ENCODE peak calls at places on chromosomes 1 and 21, in ten cellular contexts. M is PC-3; P is IMR-90; X is naive thymus-derived CD4-positive, alpha-beta T cell; H is fibroblast of lung; C is tibial nerve; A is stomach; T is upper lobe of right lung; B is body of pancreas; Y is CD8-positive, alpha-beta T cell. F is an unnamed sample. For H3K36me3, the result is how much of the 10 kb centered on the place peaks cover.

GRCh38 chr1:45721207-45721606 is 29.2 kb downstream of the IPP start:
- DNase-seq in H (peak), Y (no peak), T (no peak), C (no peak), X (no peak), P (peak), M (no peak), B (no peak), A (no peak), F (no peak)

GRCh38 chr1:97640677-97641076 is 280.2 kb downstream of the DPYD start:
- DNase-seq in X (no peak), M (peak), H (no peak), T (no peak), C (no peak), P (peak), B (no peak), A (no peak), Y (no peak), F (no peak)

GRCh38 chr1:91924146-91924545 is 25.1 kb upstream of the BRDT start:
- DNase-seq in C (no peak), A (no peak), T (no peak), X (no peak), M (peak), Y (no peak), H (peak), B (no peak), P (peak), F (no peak)

GRCh38 chr1:245585252-245585959 is 430.6 kb downstream of the KIF26B start:
- DNase-seq in P (peak), X (no peak), C (no peak), A (no peak), M (peak), H (peak), Y (no peak), B (no peak), T (no peak), F (no peak)

GRCh38 chr1:217332426-217333065 is 298.3 kb downstream of the GPATCH2 start:
- DNase-seq in X (no peak), C (no peak), P (no peak), B (peak), H (peak), Y (no peak), M (peak), A (peak), T (no peak), F (no peak)

GRCh38 chr1:96845464-96845863 is 123.9 kb downstream of the PTBP2 start:
- DNase-seq in B (peak), T (no peak), Y (peak), X (no peak), C (no peak), H (no peak), M (peak), A (peak), P (no peak), F (no peak)

GRCh38 chr1:232968965-232969364 is 18.6 kb downstream of the NTPCR start:
- DNase-seq in H (peak), B (no peak), C (no peak), P (peak), T (no peak), M (no peak), A (peak), Y (no peak), X (no peak), F (no peak)

GRCh38 chr1:173052681-173053196 is 2.0 kb upstream of the TNFSF18 start:
- DNase-seq in Y (no peak), P (no peak), A (no peak), C (no peak), B (peak), T (no peak), H (peak), X (no peak), M (peak), F (no peak)

GRCh38 chr1:21532992-21533534 is 23.8 kb downstream of the ALPL start:
- DNase-seq in Y (no peak), A (no peak), X (no peak), H (no peak), M (no peak), C (no peak), B (no peak), P (no peak), T (no peak), F (no peak)

GRCh38 chr1:229229137-229229720 is 41.7 kb upstream of the RAB4A start:
- DNase-seq in Y (no peak), T (no peak), C (no peak), M (peak), H (peak), X (no peak), A (no peak), B (peak), P (no peak), F (no peak)

GRCh38 chr1:219189021-219189824 is 15.5 kb downstream of the LYPLAL1 start:
- DNase-seq in B (no peak), T (no peak), C (no peak), X (no peak), H (peak), A (no peak), Y (no peak), M (peak), P (peak), F (no peak)

GRCh38 chr1:168004531-168004930 is 67.7 kb upstream of the MPC2 start:
- DNase-seq in M (no peak), Y (no peak), A (no peak), C (no peak), T (no peak), X (no peak), H (no peak), P (no peak), B (no peak), F (no peak)

GRCh38 chr1:214282696-214283225 is 1.8 kb downstream of the SMYD2 start:
- DNase-seq in H (no peak), M (no peak), A (no peak), T (no peak), C (no peak), P (no peak), X (no peak), Y (no peak), B (no peak), F (no peak)

GRCh38 chr1:234724517-234725176 is 114.7 kb upstream of the IRF2BP2 start:
- DNase-seq in T (peak), X (no peak), M (no peak), H (no peak), C (peak), P (no peak), A (peak), Y (peak), B (peak), F (no peak)

GRCh38 chr1:67795179-67795916 is 37.9 kb downstream of the GNG12 start:
- DNase-seq in T (no peak), Y (no peak), B (no peak), M (peak), X (no peak), C (no peak), P (no peak), H (no peak), A (no peak), F (no peak)

GRCh38 chr1:68116643-68117235 is 66.3 kb upstream of the DIRAS3 start:
- DNase-seq in A (peak), C (no peak), B (peak), M (peak), Y (peak), X (peak), T (no peak), P (peak), H (peak), F (no peak)

GRCh38 chr1:76998582-76999189 is 131.4 kb downstream of the ST6GALNAC5 start:
- DNase-seq in X (no peak), M (peak), A (no peak), P (peak), B (no peak), H (peak), Y (no peak), T (no peak), C (no peak), F (no peak)

GRCh38 chr21:22352088-22352487 is 1353.9 kb downstream of the NCAM2 start:
- DNase-seq in P (no peak), B (no peak), M (no peak), A (no peak), X (no peak), Y (no peak), H (no peak), C (no peak), T (no peak), F (no peak)

GRCh38 chr1:205244383-205244782 is 16.6 kb downstream of the TMCC2 start:
- DNase-seq in H (no peak), T (peak), C (no peak), A (no peak), B (no peak), P (no peak), Y (no peak), X (no peak), M (no peak), F (no peak)

GRCh38 chr1:232970508-232970907 is 20.1 kb downstream of the NTPCR start:
- DNase-seq in Y (no peak), P (no peak), A (no peak), M (no peak), H (no peak), T (no peak), B (no peak), X (no peak), C (no peak), F (no peak)

GRCh38 chr1:39540504-39541031 is 36.0 kb downstream of the PABPC4 start:
- DNase-seq in T (peak), C (peak), H (peak), M (no peak), B (no peak), X (no peak), Y (no peak), A (peak), P (peak), F (no peak)

GRCh38 chr1:205346956-205347574 is 9.7 kb downstream of the KLHDC8A start:
- DNase-seq in X (no peak), T (no peak), C (no peak), H (peak), P (no peak), B (no peak), Y (no peak), A (no peak), M (peak), F (no peak)

GRCh38 chr1:42844592-42845140 is 1.7 kb upstream of the ZNF691 start:
- DNase-seq in C (no peak), T (no peak), Y (no peak), B (no peak), A (no peak), P (peak), H (peak), M (no peak), X (no peak), F (no peak)

GRCh38 chr1:43858324-43858723 is 75.3 kb upstream of the ARTN start:
- DNase-seq in A (peak), H (peak), B (no peak), P (peak), M (peak), X (no peak), Y (no peak), C (peak), T (peak), F (no peak)

GRCh38 chr1:168698453-168698852 is 30.6 kb downstream of the DPT start:
- DNase-seq in B (no peak), X (no peak), H (no peak), C (no peak), A (no peak), P (no peak), M (no peak), Y (no peak), T (no peak), F (no peak)

GRCh38 chr1:41419584-41420295 is 58.5 kb downstream of the FOXO6 start:
- DNase-seq in P (no peak), Y (no peak), H (no peak), A (no peak), M (no peak), T (no peak), C (no peak), X (no peak), B (no peak), F (no peak)

GRCh38 chr1:39524591-39525365 is 33.3 kb downstream of the BMP8A start:
- DNase-seq in B (no peak), H (no peak), X (no peak), P (no peak), Y (no peak), T (no peak), A (no peak), M (no peak), C (no peak), F (no peak)

GRCh38 chr1:99546432-99547416 is 99.2 kb upstream of the PALMD start:
- DNase-seq in T (no peak), B (no peak), Y (no peak), X (no peak), P (peak), M (no peak), C (no peak), H (peak), A (no peak), F (no peak)

GRCh38 chr1:3746389-3746783 is 5.9 kb upstream of the CCDC27 start:
- DNase-seq in A (no peak), P (no peak), M (peak), H (peak), X (no peak), B (no peak), Y (no peak), T (no peak), C (no peak), F (peak)

GRCh38 chr1:220409751-220410370 is 118.1 kb upstream of the MARK1 start:
- DNase-seq in T (no peak), H (no peak), A (no peak), C (no peak), X (no peak), Y (no peak), B (no peak), P (no peak), M (no peak), F (no peak)

GRCh38 chr1:1137256-1138045 is 21.6 kb upstream of the C1orf159 start:
- DNase-seq in Y (peak), H (no peak), A (peak), X (peak), T (no peak), P (no peak), B (no peak), C (no peak), M (no peak), F (peak)

GRCh38 chr21:31203371-31204054 is 140.5 kb downstream of the TIAM1 start:
- DNase-seq in P (peak), H (peak), T (no peak), X (no peak), B (no peak), C (no peak), Y (no peak), A (no peak), M (peak), F (no peak)

GRCh38 chr1:163250382-163250974 is 47.8 kb upstream of the RGS5 start:
- DNase-seq in X (no peak), T (no peak), P (no peak), M (peak), H (no peak), Y (no peak), B (no peak), A (no peak), C (no peak), F (no peak)
- H3K27ac ChIP-seq in X (no peak), T (no peak), P (no peak), M (peak), H (no peak), Y (no peak), B (no peak), A (no peak), C (no peak), F (no peak)

GRCh38 chr1:200027264-200027823 is at the start of gene NR5A2:
- DNase-seq in P (no peak), M (no peak), A (no peak), B (no peak), X (no peak), C (no peak), H (no peak), T (no peak), Y (no peak), F (no peak)
- H3K4me3 ChIP-seq in P (no peak), M (peak), A (no peak), B (peak), X (no peak), C (no peak), H (no peak), T (peak), Y (no peak), F (no peak)

GRCh38 chr1:156167536-156167935 is 14.2 kb downstream of the SEMA4A start:
- DNase-seq in C (no peak), Y (no peak), B (no peak), A (no peak), M (no peak), T (no peak), X (no peak), H (peak), P (no peak), F (no peak)
- H3K36me3 ChIP-seq in C (under half), Y (under half), B (under half), A (under half), M (under half), T (under half), X (under half), H (under half), P (under half), F (under half)

DNA sequence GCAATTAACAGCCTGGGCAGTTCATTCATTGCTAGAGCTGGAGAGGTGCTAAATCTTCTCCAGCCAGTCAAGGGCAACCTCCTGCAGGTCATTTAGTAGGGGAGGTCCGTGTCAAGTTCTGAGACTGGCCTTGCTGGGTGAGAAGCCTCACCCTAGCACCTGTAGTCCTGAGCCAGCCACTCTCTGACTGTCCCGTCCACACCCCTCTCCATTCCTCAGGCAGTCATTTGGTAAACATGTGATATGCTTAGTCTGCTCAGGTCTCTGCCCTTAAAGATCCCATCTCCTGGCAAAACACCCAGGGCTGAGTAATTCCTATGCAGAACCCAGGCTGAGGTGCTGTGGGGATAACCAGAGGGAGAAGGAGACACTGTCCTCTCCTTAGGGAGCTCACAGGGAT is 13.7 kb upstream of the IGFN1 start:
- DNase-seq in Y (no peak), H (peak), M (peak), X (no peak), T (peak), P (peak), A (peak), B (no peak), C (no peak), F (no peak)
- H3K27ac ChIP-seq in Y (no peak), H (no peak), M (no peak), X (no peak), T (no peak), P (no peak), A (no peak), B (no peak), C (no peak), F (no peak)

DNA sequence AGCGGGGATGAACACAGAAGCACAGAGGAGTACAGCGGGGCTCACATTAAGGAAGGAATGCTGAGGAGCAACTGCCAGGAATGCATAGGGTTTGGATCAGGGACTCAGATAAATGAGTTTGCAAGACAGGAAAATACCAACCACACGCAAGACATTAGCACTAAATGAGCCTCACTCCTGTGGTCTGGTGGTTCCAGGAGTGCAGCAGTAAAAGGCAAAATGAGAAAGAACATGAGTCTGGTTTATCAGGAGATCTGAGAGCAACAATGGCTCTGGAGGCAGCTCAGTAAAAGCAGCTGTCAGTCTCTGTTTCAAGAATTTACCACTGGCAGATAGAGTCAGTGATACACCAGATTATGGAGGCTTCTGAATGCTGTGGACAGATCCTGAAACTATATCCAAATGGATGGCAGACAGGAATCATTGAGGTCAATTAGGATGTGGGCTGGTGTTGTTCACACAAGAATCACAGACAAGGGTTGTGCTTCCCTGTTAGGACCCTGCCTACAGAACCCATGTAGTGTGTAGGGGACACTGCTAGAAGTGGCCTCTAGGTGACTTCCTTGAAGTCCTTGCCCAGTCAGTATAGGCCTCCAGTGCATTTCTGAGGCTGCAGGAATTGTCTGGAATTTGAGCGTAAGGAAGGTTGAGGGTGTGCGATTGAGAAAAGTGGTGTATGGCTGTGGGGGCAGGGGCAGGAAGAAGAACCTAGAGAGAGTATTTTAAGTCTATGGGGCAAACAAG is 50.3 kb downstream of the CASQ2 start:
- DNase-seq in Y (no peak), M (no peak), B (no peak), X (no peak), C (no peak), H (peak), P (no peak), T (no peak), A (no peak), F (no peak)
- H3K4me3 ChIP-seq in Y (no peak), M (no peak), B (no peak), X (no peak), C (no peak), H (no peak), P (no peak), T (no peak), A (no peak), F (no peak)

DNA sequence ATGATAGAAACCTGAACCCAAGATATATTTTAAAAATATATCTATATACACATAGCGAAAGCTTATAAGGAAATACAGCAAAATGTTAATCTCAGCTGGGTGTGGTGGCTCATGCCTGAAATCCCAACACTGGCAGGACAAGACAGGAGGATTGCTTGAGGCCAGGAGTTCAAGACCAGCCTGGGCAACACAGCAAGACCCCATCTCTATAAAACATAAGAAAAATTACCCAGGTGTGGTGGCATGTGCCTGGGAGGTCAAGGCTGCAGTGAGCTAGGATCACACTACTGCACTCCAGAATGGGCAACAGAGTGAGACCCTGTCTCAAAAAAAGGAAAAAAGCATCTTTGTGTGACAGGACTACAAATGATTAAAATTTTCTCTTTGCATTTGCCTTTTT is 6.0 kb upstream of the SRM start:
- DNase-seq in B (no peak), M (no peak), A (no peak), P (no peak), T (no peak), X (no peak), Y (no peak), C (no peak), H (no peak), F (no peak)
- H3K36me3 ChIP-seq in B (under half), M (under half), A (half or more), P (half or more), T (half or more), X (under half), Y (under half), C (half or more), H (under half), F (under half)

DNA sequence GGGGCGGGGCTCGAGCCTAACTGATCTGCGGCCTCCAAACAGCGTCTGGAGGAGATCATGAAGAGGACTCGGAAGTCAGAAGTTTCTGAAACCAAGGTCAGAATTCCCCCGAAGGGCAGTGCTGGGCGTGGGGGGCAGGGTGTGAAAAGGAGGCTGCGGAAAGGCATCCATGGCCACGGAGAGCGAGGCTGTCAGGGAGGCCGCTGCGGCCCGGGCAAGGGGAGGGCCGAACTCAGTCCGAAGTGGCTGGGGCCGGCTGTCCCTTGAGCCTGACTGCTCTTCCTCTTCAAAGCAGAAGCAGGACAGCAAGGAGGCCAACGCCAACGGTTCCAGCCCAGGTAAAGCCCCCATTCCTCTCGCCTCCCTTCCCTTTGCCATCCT is 23.2 kb downstream of the MAP7D1 start:
- DNase-seq in C (no peak), M (no peak), P (no peak), T (no peak), H (no peak), B (no peak), Y (no peak), A (no peak), X (no peak), F (no peak)
- H3K27ac ChIP-seq in C (peak), M (no peak), P (no peak), T (no peak), H (no peak), B (no peak), Y (no peak), A (peak), X (no peak), F (no peak)